ENCODE peak calls at places on chromosomes 12 and 14, in eight cellular contexts. One of them, this sample, is unnamed.

GRCh38 chr14:26286066-26286791 is 311.6 kb downstream of the NOVA1 start:
- DNase-seq in Panc1: no peak
- DNase-seq in A549: no peak
- DNase-seq in neural progenitor cell: no peak
- DNase-seq in dorsolateral prefrontal cortex: no peak
- DNase-seq in choroid plexus epithelial cell: peak; percentile 9
- DNase-seq in hepatocyte: no peak
- DNase-seq in fibroblast of mammary gland: peak; percentile 36
- DNase-seq in this sample: no peak

GRCh38 chr12:68800294-68800693 is 7.7 kb upstream of the MDM2 start:
- DNase-seq in Panc1: no peak
- DNase-seq in A549: no peak
- DNase-seq in neural progenitor cell: no peak
- DNase-seq in dorsolateral prefrontal cortex: no peak
- DNase-seq in choroid plexus epithelial cell: no peak
- DNase-seq in hepatocyte: no peak
- DNase-seq in fibroblast of mammary gland: no peak
- DNase-seq in this sample: peak; percentile 88

GRCh38 chr14:66514206-66514605 is 6.3 kb downstream of the GPHN start:
- DNase-seq in Panc1: no peak
- DNase-seq in A549: no peak
- DNase-seq in neural progenitor cell: no peak
- DNase-seq in dorsolateral prefrontal cortex: no peak
- DNase-seq in choroid plexus epithelial cell: peak; percentile 48
- DNase-seq in hepatocyte: no peak
- DNase-seq in fibroblast of mammary gland: peak; percentile 67
- DNase-seq in this sample: no peak

GRCh38 chr14:99260116-99260515 is 11.9 kb downstream of the BCL11B start:
- DNase-seq in Panc1: no peak
- DNase-seq in A549: no peak
- DNase-seq in neural progenitor cell: no peak
- DNase-seq in dorsolateral prefrontal cortex: no peak
- DNase-seq in choroid plexus epithelial cell: no peak
- DNase-seq in hepatocyte: no peak
- DNase-seq in fibroblast of mammary gland: no peak
- DNase-seq in this sample: no peak

GRCh38 chr14:61528591-61529021 is 166.7 kb upstream of the HIF1A start:
- DNase-seq in Panc1: no peak
- DNase-seq in A549: no peak
- DNase-seq in neural progenitor cell: no peak
- DNase-seq in dorsolateral prefrontal cortex: no peak
- DNase-seq in choroid plexus epithelial cell: peak; percentile 77
- DNase-seq in hepatocyte: no peak
- DNase-seq in fibroblast of mammary gland: peak; percentile 97
- DNase-seq in this sample: no peak

GRCh38 chr12:120067084-120067869 is 49.3 kb downstream of the RAB35 start:
- DNase-seq in Panc1: no peak
- DNase-seq in A549: no peak
- DNase-seq in neural progenitor cell: no peak
- DNase-seq in dorsolateral prefrontal cortex: no peak
- DNase-seq in choroid plexus epithelial cell: no peak
- DNase-seq in hepatocyte: no peak
- DNase-seq in fibroblast of mammary gland: no peak
- DNase-seq in this sample: no peak

GRCh38 chr12:15157200-15157599 is 64.0 kb downstream of the RERG start:
- DNase-seq in Panc1: no peak
- DNase-seq in A549: no peak
- DNase-seq in neural progenitor cell: no peak
- DNase-seq in dorsolateral prefrontal cortex: no peak
- DNase-seq in choroid plexus epithelial cell: no peak
- DNase-seq in hepatocyte: no peak
- DNase-seq in fibroblast of mammary gland: no peak
- DNase-seq in this sample: no peak

GRCh38 chr12:42603246-42603645 is 13.7 kb upstream of the PRICKLE1 start:
- DNase-seq in Panc1: no peak
- DNase-seq in A549: no peak
- DNase-seq in neural progenitor cell: peak; percentile 41
- DNase-seq in dorsolateral prefrontal cortex: no peak
- DNase-seq in choroid plexus epithelial cell: no peak
- DNase-seq in hepatocyte: no peak
- DNase-seq in fibroblast of mammary gland: no peak
- DNase-seq in this sample: no peak

GRCh38 chr12:53759261-53759660 is 7.5 kb upstream of the CISTR start:
- DNase-seq in Panc1: no peak
- DNase-seq in A549: no peak
- DNase-seq in neural progenitor cell: no peak
- DNase-seq in dorsolateral prefrontal cortex: no peak
- DNase-seq in choroid plexus epithelial cell: no peak
- DNase-seq in hepatocyte: no peak
- DNase-seq in fibroblast of mammary gland: no peak
- DNase-seq in this sample: no peak

GRCh38 chr12:20367731-20368652 is at the start of gene PDE3A:
- DNase-seq in Panc1: no peak
- DNase-seq in A549: peak; percentile 84
- DNase-seq in neural progenitor cell: peak; percentile 87
- DNase-seq in dorsolateral prefrontal cortex: peak; percentile 37
- DNase-seq in choroid plexus epithelial cell: peak; percentile 86
- DNase-seq in hepatocyte: peak; percentile 82
- DNase-seq in fibroblast of mammary gland: peak; percentile 78
- DNase-seq in this sample: no peak

GRCh38 chr12:116818341-116818856 is 62.8 kb downstream of the HRK start:
- DNase-seq in Panc1: no peak
- DNase-seq in A549: no peak
- DNase-seq in neural progenitor cell: no peak
- DNase-seq in dorsolateral prefrontal cortex: no peak
- DNase-seq in choroid plexus epithelial cell: peak; percentile 12
- DNase-seq in hepatocyte: no peak
- DNase-seq in fibroblast of mammary gland: peak; percentile 14
- DNase-seq in this sample: no peak

GRCh38 chr12:130186631-130187269 is 24.5 kb downstream of the FZD10 start:
- DNase-seq in Panc1: no peak
- DNase-seq in A549: peak; percentile 24
- DNase-seq in neural progenitor cell: no peak
- DNase-seq in dorsolateral prefrontal cortex: no peak
- DNase-seq in choroid plexus epithelial cell: no peak
- DNase-seq in hepatocyte: peak; percentile 24
- DNase-seq in fibroblast of mammary gland: no peak
- DNase-seq in this sample: no peak

GRCh38 chr12:115140981-115141380 is 457.0 kb upstream of the TBX3 start:
- DNase-seq in Panc1: no peak
- DNase-seq in A549: no peak
- DNase-seq in neural progenitor cell: peak; percentile 43
- DNase-seq in dorsolateral prefrontal cortex: no peak
- DNase-seq in choroid plexus epithelial cell: no peak
- DNase-seq in hepatocyte: no peak
- DNase-seq in fibroblast of mammary gland: no peak
- DNase-seq in this sample: no peak

GRCh38 chr12:25194211-25194610 is 749 bp downstream of the DNAI7 start:
- DNase-seq in Panc1: no peak
- DNase-seq in A549: peak; percentile 11
- DNase-seq in neural progenitor cell: no peak
- DNase-seq in dorsolateral prefrontal cortex: no peak
- DNase-seq in choroid plexus epithelial cell: no peak
- DNase-seq in hepatocyte: no peak
- DNase-seq in fibroblast of mammary gland: no peak
- DNase-seq in this sample: no peak

GRCh38 chr12:1590083-1590979 is 4.0 kb downstream of the FBXL14 start:
- DNase-seq in Panc1: no peak
- DNase-seq in A549: no peak
- DNase-seq in neural progenitor cell: peak; percentile 94
- DNase-seq in dorsolateral prefrontal cortex: peak; percentile 35
- DNase-seq in choroid plexus epithelial cell: peak; percentile 63
- DNase-seq in hepatocyte: no peak
- DNase-seq in fibroblast of mammary gland: peak; percentile 62
- DNase-seq in this sample: no peak

GRCh38 chr12:1592444-1593231 is 1.7 kb downstream of the FBXL14 start:
- DNase-seq in Panc1: no peak
- DNase-seq in A549: no peak
- DNase-seq in neural progenitor cell: peak; percentile 80
- DNase-seq in dorsolateral prefrontal cortex: peak; percentile 70
- DNase-seq in choroid plexus epithelial cell: peak; percentile 63
- DNase-seq in hepatocyte: peak; percentile 48
- DNase-seq in fibroblast of mammary gland: peak; percentile 88
- DNase-seq in this sample: no peak

GRCh38 chr12:1591543-1591942 is 2.8 kb downstream of the FBXL14 start:
- DNase-seq in Panc1: no peak
- DNase-seq in A549: no peak
- DNase-seq in neural progenitor cell: no peak
- DNase-seq in dorsolateral prefrontal cortex: no peak
- DNase-seq in choroid plexus epithelial cell: peak; percentile 23
- DNase-seq in hepatocyte: no peak
- DNase-seq in fibroblast of mammary gland: no peak
- DNase-seq in this sample: no peak

GRCh38 chr12:1593232-1594044 is 943 bp downstream of the FBXL14 start:
- DNase-seq in Panc1: no peak
- DNase-seq in A549: no peak
- DNase-seq in neural progenitor cell: peak; percentile 61
- DNase-seq in dorsolateral prefrontal cortex: peak; percentile 16
- DNase-seq in choroid plexus epithelial cell: peak; percentile 52
- DNase-seq in hepatocyte: peak; percentile 62
- DNase-seq in fibroblast of mammary gland: no peak
- DNase-seq in this sample: no peak

GRCh38 chr12:1591029-1591428 is 3.4 kb downstream of the FBXL14 start:
- DNase-seq in Panc1: no peak
- DNase-seq in A549: peak; percentile 67
- DNase-seq in neural progenitor cell: peak; percentile 55
- DNase-seq in dorsolateral prefrontal cortex: no peak
- DNase-seq in choroid plexus epithelial cell: peak; percentile 57
- DNase-seq in hepatocyte: peak; percentile 35
- DNase-seq in fibroblast of mammary gland: peak; percentile 73
- DNase-seq in this sample: no peak
- H3K4me3 ChIP-seq in Panc1: peak overlapping the region; percentile 39
- H3K4me3 ChIP-seq in A549: peak overlapping the region; percentile 14
- H3K4me3 ChIP-seq in neural progenitor cell: peak overlapping the region; percentile 86
- H3K4me3 ChIP-seq in dorsolateral prefrontal cortex: peak overlapping the region; percentile 81
- H3K4me3 ChIP-seq in choroid plexus epithelial cell: peak overlapping the region; percentile 48
- H3K4me3 ChIP-seq in hepatocyte: no peak overlapping the region
- H3K4me3 ChIP-seq in fibroblast of mammary gland: peak overlapping the region; percentile 64
- H3K4me3 ChIP-seq in this sample: no peak overlapping the region

DNA sequence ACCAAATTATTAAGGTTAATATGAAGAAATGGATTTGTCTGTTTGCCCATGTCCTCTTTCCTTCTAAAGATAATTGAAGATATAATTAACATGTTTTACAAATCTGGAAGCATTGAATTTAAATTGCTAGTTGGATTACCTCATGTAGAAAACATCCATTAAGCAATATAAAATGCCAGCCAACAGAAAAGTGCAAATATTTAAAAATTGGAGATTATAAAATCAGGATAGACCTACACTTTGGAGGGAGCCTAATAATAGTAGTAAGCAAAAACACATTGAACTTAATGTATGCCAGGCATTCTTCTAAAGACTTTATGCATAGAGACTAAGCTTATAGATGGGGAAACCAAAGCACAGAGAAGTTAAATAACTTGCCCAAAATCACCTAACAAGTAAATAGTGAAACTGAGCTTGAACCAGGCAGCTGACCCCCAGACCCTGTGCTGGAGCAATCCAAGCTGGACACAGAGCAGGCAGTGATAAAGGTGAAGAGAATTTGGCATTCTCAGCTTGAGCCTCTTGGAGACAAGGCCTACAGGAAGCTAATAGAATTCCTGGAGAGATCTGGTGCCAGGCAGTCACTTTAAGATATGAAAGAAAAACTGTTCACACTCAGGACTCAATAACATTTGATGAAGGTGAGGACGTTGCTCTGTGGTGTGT is 119.8 kb downstream of the ASCL1 start:
- DNase-seq in Panc1: no peak
- DNase-seq in A549: no peak
- DNase-seq in neural progenitor cell: no peak
- DNase-seq in dorsolateral prefrontal cortex: no peak
- DNase-seq in choroid plexus epithelial cell: no peak
- DNase-seq in hepatocyte: no peak
- DNase-seq in fibroblast of mammary gland: no peak
- DNase-seq in this sample: no peak
- TF ChIP-seq CTCF in Panc1: no peak
- TF ChIP-seq CTCF in A549: no peak
- TF ChIP-seq CTCF in neural progenitor cell: no peak
- TF ChIP-seq CTCF in dorsolateral prefrontal cortex: no peak
- TF ChIP-seq CTCF in choroid plexus epithelial cell: no peak
- TF ChIP-seq CTCF in hepatocyte: no peak
- TF ChIP-seq CTCF in fibroblast of mammary gland: no peak
- TF ChIP-seq CTCF in this sample: no peak

DNA sequence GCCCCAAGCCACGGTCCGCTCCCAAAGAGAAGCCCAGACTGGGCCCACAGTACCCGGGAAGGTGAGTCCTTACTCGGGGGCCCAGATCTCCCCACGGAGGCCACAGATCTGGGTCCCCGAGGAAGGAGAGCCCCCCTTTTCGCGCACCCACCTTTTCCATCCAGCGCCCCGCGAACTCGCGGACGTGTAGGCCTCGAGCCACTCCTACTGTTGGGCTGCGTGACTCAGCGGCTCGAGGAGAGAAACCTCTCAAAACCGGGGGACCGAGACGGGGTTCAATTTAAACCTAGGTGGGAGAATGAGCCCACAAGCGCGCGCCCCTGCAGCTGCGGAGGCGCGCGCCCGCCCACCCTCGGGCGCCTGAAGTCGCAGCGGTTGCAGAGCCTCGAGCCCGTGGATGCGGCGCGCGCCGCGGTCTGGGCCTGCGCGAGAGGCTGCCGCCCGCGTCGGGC is 6.3 kb downstream of the SIX6 start:
- DNase-seq in Panc1: no peak
- DNase-seq in A549: no peak
- DNase-seq in neural progenitor cell: no peak
- DNase-seq in dorsolateral prefrontal cortex: no peak
- DNase-seq in choroid plexus epithelial cell: no peak
- DNase-seq in hepatocyte: peak; percentile 24
- DNase-seq in fibroblast of mammary gland: no peak
- DNase-seq in this sample: no peak
- H3K4me3 ChIP-seq in Panc1: no peak overlapping the region
- H3K4me3 ChIP-seq in A549: peak overlapping the region; percentile 62
- H3K4me3 ChIP-seq in neural progenitor cell: peak overlapping the region; percentile 50
- H3K4me3 ChIP-seq in dorsolateral prefrontal cortex: peak overlapping the region; percentile 53
- H3K4me3 ChIP-seq in choroid plexus epithelial cell: no peak overlapping the region
- H3K4me3 ChIP-seq in hepatocyte: peak overlapping the region; percentile 16
- H3K4me3 ChIP-seq in fibroblast of mammary gland: no peak overlapping the region
- H3K4me3 ChIP-seq in this sample: peak overlapping the region; percentile 71

GRCh38 chr14:54490448-54490805 is 1.6 kb upstream of the GMFB start:
- DNase-seq in Panc1: no peak
- DNase-seq in A549: no peak
- DNase-seq in neural progenitor cell: no peak
- DNase-seq in dorsolateral prefrontal cortex: no peak
- DNase-seq in choroid plexus epithelial cell: no peak
- DNase-seq in hepatocyte: no peak
- DNase-seq in fibroblast of mammary gland: no peak
- DNase-seq in this sample: peak; percentile 46

GRCh38 chr14:54489731-54490447 is 1.1 kb upstream of the GMFB start:
- DNase-seq in Panc1: no peak
- DNase-seq in A549: no peak
- DNase-seq in neural progenitor cell: no peak
- DNase-seq in dorsolateral prefrontal cortex: no peak
- DNase-seq in choroid plexus epithelial cell: no peak
- DNase-seq in hepatocyte: no peak
- DNase-seq in fibroblast of mammary gland: peak; percentile 43
- DNase-seq in this sample: peak; percentile 83

GRCh38 chr14:54488646-54489317 is at the start of gene GMFB:
- DNase-seq in Panc1: peak; percentile 54
- DNase-seq in A549: peak; percentile 79
- DNase-seq in neural progenitor cell: peak; percentile 93
- DNase-seq in dorsolateral prefrontal cortex: peak; percentile 86
- DNase-seq in choroid plexus epithelial cell: peak; percentile 94
- DNase-seq in hepatocyte: peak; percentile 96
- DNase-seq in fibroblast of mammary gland: peak; percentile 88
- DNase-seq in this sample: peak; percentile 79

GRCh38 chr14:54488318-54488645 is 498 bp downstream of the GMFB start:
- DNase-seq in Panc1: no peak
- DNase-seq in A549: no peak
- DNase-seq in neural progenitor cell: no peak
- DNase-seq in dorsolateral prefrontal cortex: no peak
- DNase-seq in choroid plexus epithelial cell: no peak
- DNase-seq in hepatocyte: no peak
- DNase-seq in fibroblast of mammary gland: no peak
- DNase-seq in this sample: no peak

GRCh38 chr14:54489318-54489683 is 521 bp upstream of the GMFB start:
- DNase-seq in Panc1: no peak
- DNase-seq in A549: no peak
- DNase-seq in neural progenitor cell: no peak
- DNase-seq in dorsolateral prefrontal cortex: no peak
- DNase-seq in choroid plexus epithelial cell: no peak
- DNase-seq in hepatocyte: no peak
- DNase-seq in fibroblast of mammary gland: no peak
- DNase-seq in this sample: no peak
- TF ChIP-seq CTCF in Panc1: peak; percentile 6
- TF ChIP-seq CTCF in A549: no peak
- TF ChIP-seq CTCF in neural progenitor cell: no peak
- TF ChIP-seq CTCF in dorsolateral prefrontal cortex: no peak
- TF ChIP-seq CTCF in choroid plexus epithelial cell: no peak
- TF ChIP-seq CTCF in hepatocyte: no peak
- TF ChIP-seq CTCF in fibroblast of mammary gland: no peak
- TF ChIP-seq CTCF in this sample: no peak

This sample was measured in LNCaP clone FGC.